ENCODE peak calls at places on chromosomes 6 and 20, in four cellular contexts. S is upper lobe of right lung; N is activated T-helper 1 cell treated with anti-CD3 and anti-CD28 coated beads, Interleukin-2, amount 50 U/mL, for 16 hours; D is heart left ventricle. Y is an unnamed sample.

GRCh38 chr20:49166534-49167449 is 21.3 kb downstream of the STAU1 start:
- DNase-seq in D (no peak), S (no peak), N (no peak), Y (no peak)

GRCh38 chr20:62143976-62144825 is 632 bp downstream of the SS18L1 start:
- DNase-seq in S (peak; percentile 86), D (peak; percentile 79), N (peak; percentile 36), Y (no peak)

GRCh38 chr6:76026101-76026500 is 46.4 kb downstream of the IMPG1 start:
- DNase-seq in D (no peak), N (no peak), S (no peak), Y (no peak)

GRCh38 chr6:44225579-44226325 is 2.4 kb downstream of the SLC29A1 start:
- DNase-seq in D (no peak), S (no peak), N (no peak), Y (no peak)

GRCh38 chr20:63507083-63507743 is 8.3 kb upstream of the EEF1A2 start:
- DNase-seq in D (no peak), S (peak; percentile 53), N (no peak), Y (no peak)

GRCh38 chr6:43798688-43799444 is 28.9 kb downstream of the VEGFA start:
- DNase-seq in D (peak; percentile 83), S (peak; percentile 90), N (no peak), Y (no peak)

GRCh38 chr6:31710490-31711219 is 4.0 kb downstream of the LY6G6F start:
- DNase-seq in D (no peak), S (no peak), N (no peak), Y (no peak)

GRCh38 chr6:7258231-7258763 is 54.7 kb downstream of the SSR1 start:
- DNase-seq in D (peak; percentile 44), N (no peak), S (no peak), Y (no peak)

GRCh38 chr20:63765918-63766317 is 26.3 kb downstream of the SLC2A4RG start:
- DNase-seq in S (no peak), N (no peak), D (peak; percentile 7), Y (no peak)

GRCh38 chr6:81708306-81708705 is 44.2 kb downstream of the TENT5A start:
- DNase-seq in D (no peak), N (no peak), S (no peak), Y (no peak)

GRCh38 chr6:28789553-28790083 is 134.2 kb downstream of the TRIM27 start:
- DNase-seq in D (no peak), N (no peak), S (no peak), Y (no peak)

Y was measured in omental fat pad.